ENCODE peak calls at places on chromosomes 3 and 15, in six cellular contexts. Y is A549, I is HepG2, J is endothelial cell of umbilical vein, O is mammary epithelial cell, L is GM23338. G is an unnamed sample.

GRCh38 chr15:88400591-88400990 is 66.6 kb downstream of the MRPL46 start:
- DNase-seq in Y (no peak), O (no peak), J (no peak), L (no peak), I (no peak), G (no peak)

GRCh38 chr3:4834403-4834866 is 144.8 kb upstream of the BHLHE40 start:
- DNase-seq in Y (no peak), O (no peak), L (no peak), J (no peak), I (no peak), G (peak)

GRCh38 chr3:179969525-179969924 is 67.2 kb downstream of the PEX5L start:
- DNase-seq in L (no peak), I (no peak), O (peak), Y (peak), J (no peak), G (no peak)

GRCh38 chr3:8519156-8519555 is 17.5 kb downstream of the LMCD1 start:
- DNase-seq in L (no peak), J (no peak), I (no peak), Y (no peak), O (peak), G (no peak)

GRCh38 chr3:170679190-170679589 is 93.3 kb upstream of the SLC7A14 start:
- DNase-seq in Y (no peak), I (no peak), O (no peak), J (no peak), L (no peak), G (no peak)

GRCh38 chr15:31537770-31538592 is 211.3 kb downstream of the KLF13 start:
- DNase-seq in L (peak), Y (no peak), O (no peak), J (no peak), I (no peak), G (no peak)

GRCh38 chr3:20760981-20761380 is 575.0 kb upstream of the SGO1 start:
- DNase-seq in L (no peak), I (no peak), J (no peak), Y (no peak), O (no peak), G (no peak)

GRCh38 chr15:101608182-101608581 is 44.0 kb downstream of the TM2D3 start:
- DNase-seq in Y (no peak), I (no peak), O (no peak), L (no peak), J (no peak), G (no peak)

GRCh38 chr15:73926191-73927002 is at the start of gene LOXL1:
- DNase-seq in O (peak), I (peak), L (peak), Y (no peak), J (peak), G (no peak)

GRCh38 chr3:34683851-34684250 is 885.4 kb downstream of the PDCD6IP start:
- DNase-seq in J (peak), I (peak), L (peak), Y (peak), O (peak), G (peak)

GRCh38 chr3:170448530-170449110 is 30.0 kb downstream of the CLDN11 start:
- DNase-seq in J (no peak), I (no peak), O (peak), L (no peak), Y (no peak), G (no peak)

GRCh38 chr3:17852217-17852616 is 109.8 kb upstream of the TBC1D5 start:
- DNase-seq in I (no peak), Y (no peak), O (no peak), J (no peak), L (no peak), G (peak)

GRCh38 chr15:78059110-78059839 is 18.2 kb downstream of the TBC1D2B start:
- DNase-seq in O (no peak), Y (no peak), I (no peak), L (no peak), J (peak), G (no peak)
- H3K4me2 ChIP-seq in O (no peak), Y (peak), I (no peak), L (no peak), J (no peak), G (no peak)

GRCh38 chr3:194468086-194468485 is 18.7 kb downstream of the ATP13A3 start:
- DNase-seq in I (no peak), O (no peak), L (no peak), Y (no peak), J (no peak), G (no peak)
- H3K4me2 ChIP-seq in I (no peak), O (no peak), L (no peak), Y (no peak), J (no peak), G (no peak)

GRCh38 chr15:92618121-92618520 is 37.5 kb downstream of the FAM174B start:
- DNase-seq in L (no peak), I (no peak), O (no peak), J (no peak), Y (no peak), G (no peak)
- H3K4me2 ChIP-seq in L (no peak), I (peak), O (no peak), J (peak), Y (peak), G (no peak)

GRCh38 chr15:67068724-67069400 is 3.5 kb downstream of the SMAD3 start:
- DNase-seq in J (peak), L (no peak), Y (no peak), O (no peak), I (no peak), G (no peak)

GRCh38 chr15:67072442-67072841 is 7.0 kb downstream of the SMAD3 start:
- DNase-seq in J (no peak), Y (no peak), O (no peak), I (no peak), L (no peak), G (no peak)

GRCh38 chr15:67067930-67068542 is 2.6 kb downstream of the SMAD3 start:
- DNase-seq in O (peak), Y (no peak), I (no peak), L (no peak), J (peak), G (peak)

GRCh38 chr15:67070892-67071664 is 5.7 kb downstream of the SMAD3 start:
- DNase-seq in O (peak), J (no peak), Y (no peak), L (peak), I (no peak), G (no peak)

GRCh38 chr15:67070150-67070549 is 4.7 kb downstream of the SMAD3 start:
- DNase-seq in I (no peak), L (no peak), O (peak), Y (no peak), J (no peak), G (no peak)
- H3K4me2 ChIP-seq in I (peak), L (no peak), O (peak), Y (peak), J (no peak), G (no peak)

GRCh38 chr15:93359780-93360161 is 270.8 kb upstream of the RGMA start:
- DNase-seq in Y (no peak), J (no peak), O (no peak), I (no peak), L (no peak), G (no peak)

GRCh38 chr15:93362821-93363220 is 273.8 kb upstream of the RGMA start:
- DNase-seq in Y (no peak), L (peak), I (no peak), J (no peak), O (no peak), G (no peak)

GRCh38 chr15:93362203-93362602 is 273.2 kb upstream of the RGMA start:
- DNase-seq in I (no peak), J (no peak), Y (no peak), O (no peak), L (peak), G (no peak)

GRCh38 chr15:93359037-93359779 is 270.2 kb upstream of the RGMA start:
- DNase-seq in I (no peak), J (no peak), O (no peak), Y (no peak), L (no peak), G (no peak)

GRCh38 chr15:93358171-93359036 is 269.4 kb upstream of the RGMA start:
- DNase-seq in Y (no peak), L (peak), O (no peak), I (no peak), J (no peak), G (no peak)
- H3K4me2 ChIP-seq in Y (no peak), L (no peak), O (no peak), I (no peak), J (no peak), G (no peak)